ENCODE peak calls at places on chromosome 5, in nine cellular contexts. U is CD4-positive, alpha-beta T cell; O is substantia nigra; C is tibial artery; W is small intestine; Q is colonic mucosa; Y is A549; F is heart left ventricle; A is CD8-positive, alpha-beta T cell. E is an unnamed sample.

GRCh38 chr5:179129607-179130071 is 69.5 kb downstream of the ZNF354C start:
- DNase-seq in U (no peak), O (no peak), C (no peak), W (no peak), Q (no peak), Y (no peak), F (no peak), A (no peak), E (no peak)

GRCh38 chr5:59709346-59709821 is 184.1 kb downstream of the PDE4D start:
- DNase-seq in U (no peak), O (no peak), C (no peak), W (no peak), Q (no peak), Y (no peak), F (no peak), A (no peak), E (no peak)

GRCh38 chr5:84017704-84018240 is 297.1 kb upstream of the HAPLN1 start:
- DNase-seq in U (no peak), O (no peak), C (no peak), W (no peak), Q (no peak), Y (no peak), F (no peak), A (no peak), E (no peak)

GRCh38 chr5:34517249-34517648 is 138.9 kb upstream of the RAI14 start:
- DNase-seq in U (no peak), O (no peak), C (no peak), W (no peak), Q (no peak), Y (peak; percentile 56), F (no peak), A (no peak), E (no peak)

GRCh38 chr5:2529371-2530100 is 221.9 kb downstream of the IRX2 start:
- DNase-seq in U (no peak), O (no peak), C (no peak), W (no peak), Q (no peak), Y (no peak), F (no peak), A (no peak), E (no peak)

GRCh38 chr5:96408841-96409458 is 24.1 kb downstream of the PCSK1 start:
- DNase-seq in U (no peak), O (no peak), C (no peak), W (no peak), Q (no peak), Y (no peak), F (no peak), A (no peak), E (no peak)

GRCh38 chr5:172501708-172502379 is 47.5 kb upstream of the SH3PXD2B start:
- DNase-seq in U (no peak), O (no peak), C (no peak), W (no peak), Q (peak; percentile 13), Y (no peak), F (no peak), A (no peak), E (no peak)

GRCh38 chr5:74919487-74919886 is 53.3 kb upstream of the FAM169A start:
- DNase-seq in U (no peak), O (no peak), C (no peak), W (peak; percentile 56), Q (no peak), Y (peak; percentile 65), F (no peak), A (no peak), E (peak; percentile 34)

GRCh38 chr5:88786217-88786560 is 96.8 kb downstream of the MEF2C start:
- DNase-seq in U (no peak), O (no peak), C (no peak), W (no peak), Q (no peak), Y (no peak), F (no peak), A (no peak), E (no peak)

GRCh38 chr5:11172484-11172883 is 411.4 kb upstream of the DAP start:
- DNase-seq in U (no peak), O (no peak), C (no peak), W (no peak), Q (no peak), Y (no peak), F (no peak), A (no peak), E (no peak)

GRCh38 chr5:117318528-117318927 is 743.9 kb upstream of the SEMA6A start:
- DNase-seq in U (no peak), O (no peak), C (no peak), W (no peak), Q (no peak), Y (peak; percentile 11), F (no peak), A (no peak), E (no peak)

GRCh38 chr5:88092358-88092757 is 176.3 kb downstream of the TMEM161B start:
- DNase-seq in U (no peak), O (no peak), C (no peak), W (no peak), Q (no peak), Y (no peak), F (no peak), A (no peak), E (no peak)

GRCh38 chr5:133744030-133744645 is 131.8 kb upstream of the FSTL4 start:
- DNase-seq in U (no peak), O (no peak), C (no peak), W (no peak), Q (no peak), Y (no peak), F (no peak), A (no peak), E (no peak)

GRCh38 chr5:187617-188451 is 3.5 kb upstream of the LRRC14B start:
- DNase-seq in U (no peak), O (no peak), C (no peak), W (no peak), Q (no peak), Y (no peak), F (no peak), A (no peak), E (no peak)

GRCh38 chr5:21919417-21920022 is 933.6 kb downstream of the CDH12 start:
- DNase-seq in U (no peak), O (no peak), C (no peak), W (peak; percentile 11), Q (no peak), Y (peak; percentile 48), F (no peak), A (no peak), E (peak; percentile 0)

DNA sequence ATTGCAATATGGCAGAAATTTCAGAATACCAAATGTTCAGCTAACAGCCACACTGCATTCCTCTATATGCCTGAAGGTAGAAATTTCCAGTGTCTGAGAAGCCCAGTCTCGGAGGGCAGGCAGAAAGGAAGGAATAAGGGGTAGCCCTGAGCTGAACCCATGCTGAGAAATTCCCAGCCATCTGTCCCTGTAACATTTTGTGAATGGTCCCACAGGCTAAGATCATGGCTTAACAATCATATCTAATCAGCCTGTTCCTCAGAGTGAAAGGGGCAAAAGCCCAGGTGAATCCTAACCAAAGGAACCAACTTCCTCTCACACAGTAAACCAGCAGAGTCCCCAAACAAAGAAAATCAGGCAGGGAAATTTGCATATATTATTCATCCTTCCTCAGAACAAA is 257.8 kb downstream of the FAM114A2 start:
- DNase-seq in U (no peak), O (no peak), C (no peak), W (no peak), Q (no peak), Y (no peak), F (no peak), A (no peak), E (no peak)
- H3K27ac ChIP-seq in U (no peak overlapping the region), O (no peak overlapping the region), C (no peak overlapping the region), W (no peak overlapping the region), Q (no peak overlapping the region), Y (no peak overlapping the region), F (no peak overlapping the region), A (no peak overlapping the region), E (no peak overlapping the region)

DNA sequence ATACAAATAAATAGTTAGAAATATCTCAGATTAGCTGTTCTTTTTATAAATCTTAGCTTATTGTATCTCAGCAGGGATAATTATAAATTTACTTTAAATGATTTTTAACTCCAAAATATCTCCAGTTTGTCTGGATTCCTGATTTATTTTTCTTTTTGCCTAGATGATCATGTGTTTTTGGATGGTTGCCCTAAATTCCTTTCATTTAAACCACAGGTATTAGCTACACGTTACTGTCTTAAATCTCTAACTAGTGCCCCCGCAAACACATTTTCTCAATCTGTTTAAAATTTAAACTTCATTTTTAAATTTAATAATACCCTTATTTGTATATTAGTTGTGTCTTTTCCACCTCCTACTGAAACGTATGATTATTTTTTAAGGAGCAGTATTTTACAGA is 5.6 kb downstream of the FER start:
- DNase-seq in U (no peak), O (no peak), C (no peak), W (no peak), Q (no peak), Y (no peak), F (no peak), A (no peak), E (no peak)
- H3K27ac ChIP-seq in U (no peak overlapping the region), O (no peak overlapping the region), C (no peak overlapping the region), W (no peak overlapping the region), Q (no peak overlapping the region), Y (no peak overlapping the region), F (no peak overlapping the region), A (no peak overlapping the region), E (no peak overlapping the region)

GRCh38 chr5:140631831-140632365 is 1.1 kb downstream of the CD14 start:
- DNase-seq in U (peak; percentile 36), O (no peak), C (no peak), W (peak; percentile 59), Q (peak; percentile 48), Y (no peak), F (peak; percentile 67), A (peak; percentile 7), E (peak; percentile 49)
- H3K27ac ChIP-seq in U (no peak overlapping the region), O (peak overlapping the region; percentile 74), C (peak overlapping the region; percentile 70), W (peak overlapping the region; percentile 60), Q (peak overlapping the region; percentile 69), Y (peak overlapping the region; percentile 83), F (no peak overlapping the region), A (peak overlapping the region; percentile 48), E (no peak overlapping the region)

GRCh38 chr5:141865406-141865805 is 12.8 kb downstream of the PCDH1 start:
- DNase-seq in U (no peak), O (no peak), C (no peak), W (no peak), Q (no peak), Y (no peak), F (no peak), A (no peak), E (no peak)
- H3K27ac ChIP-seq in U (no peak overlapping the region), O (peak overlapping the region; percentile 82), C (no peak overlapping the region), W (peak overlapping the region; percentile 93), Q (peak overlapping the region; percentile 82), Y (no peak overlapping the region), F (no peak overlapping the region), A (no peak overlapping the region), E (no peak overlapping the region)